ENCODE peak calls at places on chromosomes 16 and 17, in six cellular contexts. M is astrocyte of the cerebellum; P is HAP-1; E is stimulated activated CD4-positive, alpha-beta T cell treated with anti-CD3 and anti-CD28 coated beads, Interleukin-1b, Interleukin-23, amount 100 ng/mL, for 1 hour; J is NCI-H524; K is endothelial cell. F is an unnamed sample.

GRCh38 chr17:77602883-77603640 is 355.4 kb upstream of the TNRC6C start:
- DNase-seq in M (no peak), P (no peak), E (no peak), J (no peak), K (no peak), F (no peak)

GRCh38 chr16:72937360-72937759 is 110.6 kb downstream of the ZFHX3 start:
- DNase-seq in M (no peak), P (no peak), E (no peak), J (peak), K (no peak), F (no peak)

GRCh38 chr17:38621538-38621937 is 15.8 kb upstream of the SRCIN1 start:
- DNase-seq in M (no peak), P (no peak), E (no peak), J (no peak), K (no peak), F (no peak)

GRCh38 chr16:22232277-22233049 is 26.4 kb downstream of the EEF2K start:
- DNase-seq in M (no peak), P (no peak), E (no peak), J (no peak), K (no peak), F (no peak)

GRCh38 chr16:68749424-68749823 is 12.3 kb downstream of the CDH1 start:
- DNase-seq in M (no peak), P (no peak), E (no peak), J (no peak), K (no peak), F (no peak)

GRCh38 chr17:8532021-8532420 is 96.3 kb downstream of the NDEL1 start:
- DNase-seq in M (no peak), P (no peak), E (no peak), J (no peak), K (no peak), F (no peak)

GRCh38 chr16:6672507-6672906 is 660.1 kb upstream of the RBFOX1 start:
- DNase-seq in M (no peak), P (no peak), E (no peak), J (no peak), K (no peak), F (no peak)

GRCh38 chr17:18280766-18281165 is 20.3 kb downstream of the MIEF2 start:
- DNase-seq in M (no peak), P (no peak), E (no peak), J (no peak), K (no peak), F (no peak)

GRCh38 chr17:67171560-67171959 is 73.4 kb downstream of the HELZ start:
- DNase-seq in M (no peak), P (no peak), E (no peak), J (no peak), K (no peak), F (no peak)

GRCh38 chr17:17681744-17682292 is 560 bp downstream of the RAI1 start:
- DNase-seq in M (no peak), P (no peak), E (peak), J (no peak), K (peak), F (peak)

GRCh38 chr17:48134912-48135480 is 27.4 kb downstream of the SNX11 start:
- DNase-seq in M (no peak), P (no peak), E (no peak), J (no peak), K (no peak), F (no peak)

GRCh38 chr17:75856062-75856681 is 1.0 kb upstream of the WBP2 start:
- DNase-seq in M (no peak), P (peak), E (no peak), J (no peak), K (no peak), F (peak)

GRCh38 chr17:35981908-35982330 is 622 bp upstream of the CCL16 start:
- DNase-seq in M (no peak), P (no peak), E (no peak), J (no peak), K (peak), F (no peak)

GRCh38 chr17:75808905-75809621 is 24.5 kb downstream of the UNK start:
- DNase-seq in M (peak), P (no peak), E (no peak), J (no peak), K (no peak), F (no peak)

GRCh38 chr16:31569360-31569717 is 41.6 kb downstream of the AHSP start:
- DNase-seq in M (no peak), P (no peak), E (no peak), J (no peak), K (peak), F (no peak)

GRCh38 chr17:29019475-29020181 is 13.8 kb upstream of the SEZ6 start:
- DNase-seq in M (no peak), P (no peak), E (no peak), J (no peak), K (no peak), F (no peak)

GRCh38 chr16:28087675-28088285 is 24.3 kb upstream of the GSG1L start:
- DNase-seq in M (no peak), P (no peak), E (no peak), J (no peak), K (no peak), F (no peak)

GRCh38 chr16:72728516-72728915 is 319.4 kb downstream of the ZFHX3 start:
- DNase-seq in M (no peak), P (no peak), E (no peak), J (no peak), K (no peak), F (no peak)

GRCh38 chr17:27570578-27570914 is 60.4 kb upstream of the LGALS9 start:
- DNase-seq in M (no peak), P (no peak), E (no peak), J (no peak), K (no peak), F (no peak)

GRCh38 chr17:20189322-20189721 is 180.2 kb downstream of the SPECC1 start:
- DNase-seq in M (no peak), P (no peak), E (no peak), J (no peak), K (no peak), F (no peak)

GRCh38 chr17:75565618-75566017 is 22.0 kb upstream of the MYO15B start:
- DNase-seq in M (no peak), P (no peak), E (no peak), J (no peak), K (no peak), F (no peak)

GRCh38 chr17:59756236-59756818 is 48.9 kb downstream of the VMP1 start:
- DNase-seq in M (peak), P (peak), E (no peak), J (no peak), K (no peak), F (no peak)

GRCh38 chr16:4505356-4506153 is 29.4 kb downstream of the HMOX2 start:
- DNase-seq in M (no peak), P (no peak), E (peak), J (no peak), K (no peak), F (no peak)

GRCh38 chr16:27242868-27243590 is 25.5 kb downstream of the NSMCE1 start:
- DNase-seq in M (peak), P (no peak), E (no peak), J (no peak), K (peak), F (peak)

GRCh38 chr17:10249271-10250010 is 51.0 kb upstream of the GAS7 start:
- DNase-seq in M (no peak), P (no peak), E (no peak), J (no peak), K (no peak), F (no peak)

GRCh38 chr17:337453-337852 is 15.2 kb downstream of the RPH3AL start:
- DNase-seq in M (no peak), P (no peak), E (no peak), J (no peak), K (no peak), F (no peak)

GRCh38 chr17:80859004-80859941 is 132.4 kb upstream of the CHMP6 start:
- DNase-seq in M (peak), P (no peak), E (no peak), J (no peak), K (no peak), F (no peak)

GRCh38 chr17:68294196-68294555 is 2.9 kb downstream of the ARSG start:
- DNase-seq in M (no peak), P (peak), E (no peak), J (no peak), K (no peak), F (no peak)

GRCh38 chr17:22516861-22517636 is 824.7 kb downstream of the KCNJ18 start:
- DNase-seq in M (no peak), P (no peak), E (no peak), J (no peak), K (no peak), F (no peak)

GRCh38 chr17:65055708-65056638 is 567 bp downstream of the GNA13 start:
- DNase-seq in M (peak), P (peak), E (peak), J (peak), K (peak), F (peak)

GRCh38 chr16:180101-180920 is at the start of gene HBQ1:
- DNase-seq in M (no peak), P (peak), E (peak), J (peak), K (peak), F (no peak)

GRCh38 chr16:17784073-17784472 is 313.3 kb upstream of the XYLT1 start:
- DNase-seq in M (peak), P (no peak), E (no peak), J (no peak), K (peak), F (peak)

GRCh38 chr16:73071131-73071940 is 23.4 kb upstream of the ZFHX3 start:
- DNase-seq in M (no peak), P (no peak), E (no peak), J (no peak), K (peak), F (no peak)

GRCh38 chr16:86709902-86710601 is 131.7 kb downstream of the FOXL1 start:
- DNase-seq in M (no peak), P (no peak), E (no peak), J (no peak), K (no peak), F (no peak)

GRCh38 chr16:47392114-47392513 is 68.7 kb downstream of the ITFG1 start:
- DNase-seq in M (peak), P (no peak), E (no peak), J (no peak), K (no peak), F (peak)

GRCh38 chr17:57186231-57187019 is 69.9 kb upstream of the MSI2 start:
- DNase-seq in M (no peak), P (no peak), E (no peak), J (no peak), K (no peak), F (no peak)